ENCODE peak calls at places on chromosome 1, in nine cellular contexts. M, Y, F, T, K, G, D, X and U are unnamed samples.

GRCh38 chr1:76068953-76069561 is 5.5 kb upstream of the ST6GALNAC3 start:
- DNase-seq in M (no peak), Y (no peak), F (no peak), T (no peak), K (no peak), G (no peak), D (no peak), X (no peak), U (no peak)

GRCh38 chr1:5990913-5991783 is 1.1 kb downstream of the NPHP4 start:
- DNase-seq in M (peak; percentile 44), Y (no peak), F (peak; percentile 66), T (peak; percentile 76), K (no peak), G (peak; percentile 19), D (no peak), X (no peak), U (peak; percentile 41)

GRCh38 chr1:236748471-236748870 is 46.6 kb upstream of the MTR start:
- DNase-seq in M (no peak), Y (no peak), F (no peak), T (no peak), K (no peak), G (no peak), D (no peak), X (no peak), U (no peak)

GRCh38 chr1:19074361-19074901 is 118.0 kb upstream of the IFFO2 start:
- DNase-seq in M (no peak), Y (no peak), F (peak; percentile 38), T (no peak), K (no peak), G (no peak), D (no peak), X (no peak), U (no peak)

GRCh38 chr1:205545991-205546390 is 41.5 kb downstream of the CDK18 start:
- DNase-seq in M (no peak), Y (no peak), F (no peak), T (no peak), K (peak; percentile 32), G (no peak), D (no peak), X (no peak), U (no peak)

GRCh38 chr1:153962088-153963029 is 978 bp downstream of the SLC39A1 start:
- DNase-seq in M (peak; percentile 37), Y (no peak), F (peak; percentile 61), T (peak; percentile 30), K (peak; percentile 78), G (no peak), D (peak; percentile 18), X (no peak), U (peak; percentile 55)

GRCh38 chr1:24762133-24762676 is 17.0 kb downstream of the CLIC4 start:
- DNase-seq in M (no peak), Y (no peak), F (no peak), T (no peak), K (no peak), G (no peak), D (no peak), X (no peak), U (no peak)

GRCh38 chr1:27292111-27292510 is 29.9 kb upstream of the TMEM222 start:
- DNase-seq in M (no peak), Y (no peak), F (peak; percentile 59), T (no peak), K (no peak), G (no peak), D (no peak), X (no peak), U (peak; percentile 44)